ENCODE peak calls at places on chromosomes 16 and 17, in seven cellular contexts. S, J, C, K, L, X and Q are unnamed samples.

GRCh38 chr16:12551946-12552345 is 251.7 kb downstream of the CPPED1 start:
- DNase-seq in X (no peak), L (no peak), K (no peak), J (no peak), S (no peak), C (no peak), Q (no peak)

GRCh38 chr16:22267764-22268163 is 29.4 kb upstream of the POLR3E start:
- DNase-seq in J (no peak), C (no peak), L (peak; percentile 32), X (no peak), S (no peak), K (no peak), Q (no peak)

GRCh38 chr16:69186642-69187386 is at the start of gene SNTB2:
- DNase-seq in K (peak; percentile 95), C (peak; percentile 92), X (peak; percentile 79), J (peak; percentile 80), L (peak; percentile 97), S (peak; percentile 93), Q (no peak)

GRCh38 chr17:42221886-42222745 is 27.8 kb upstream of the GHDC start:
- DNase-seq in J (peak; percentile 51), S (peak; percentile 56), L (no peak), C (peak; percentile 61), K (peak; percentile 61), X (peak; percentile 35), Q (no peak)

GRCh38 chr16:84292032-84292431 is 2.6 kb upstream of the WFDC1 start:
- DNase-seq in C (no peak), L (no peak), X (no peak), J (no peak), S (peak; percentile 57), K (no peak), Q (no peak)

GRCh38 chr17:58822148-58823050 is 66.7 kb downstream of the PPM1E start:
- DNase-seq in L (no peak), K (no peak), C (no peak), X (no peak), S (peak; percentile 58), J (no peak), Q (no peak)

GRCh38 chr17:80716986-80717385 is 172.3 kb downstream of the RPTOR start:
- DNase-seq in J (no peak), X (no peak), C (no peak), K (no peak), L (no peak), S (no peak), Q (no peak)

GRCh38 chr16:8962393-8963009 is 1.2 kb downstream of the USP7 start:
- DNase-seq in L (peak; percentile 82), C (no peak), K (no peak), X (no peak), S (peak; percentile 31), J (peak; percentile 38), Q (no peak)

GRCh38 chr17:17109231-17109630 is 67.0 kb downstream of the MPRIP start:
- DNase-seq in J (no peak), S (peak; percentile 15), C (no peak), L (no peak), K (no peak), X (no peak), Q (no peak)

GRCh38 chr16:74107795-74108610 is 188.6 kb upstream of the PSMD7 start:
- DNase-seq in L (no peak), X (no peak), S (peak; percentile 73), K (peak; percentile 80), J (no peak), C (no peak), Q (no peak)

GRCh38 chr17:7932949-7933348 is 943 bp downstream of the CNTROB start:
- DNase-seq in K (peak; percentile 26), L (no peak), X (peak; percentile 80), S (peak; percentile 53), J (no peak), C (peak; percentile 65), Q (no peak)

GRCh38 chr17:71975998-71976649 is 144.7 kb upstream of the SOX9 start:
- DNase-seq in J (no peak), L (peak; percentile 86), X (peak; percentile 97), S (peak; percentile 99), K (peak; percentile 14), C (peak; percentile 96), Q (peak; percentile 96)

GRCh38 chr17:43905985-43906852 is 1.1 kb downstream of the MPP2 start:
- DNase-seq in S (no peak), X (no peak), C (peak; percentile 47), J (no peak), L (peak; percentile 84), K (peak; percentile 86), Q (no peak)

GRCh38 chr16:27729516-27730304 is 179.8 kb downstream of the KATNIP start:
- DNase-seq in J (no peak), S (no peak), K (no peak), C (peak; percentile 24), L (peak; percentile 46), X (no peak), Q (no peak)

GRCh38 chr17:80125656-80126448 is 21.1 kb downstream of the EIF4A3 start:
- DNase-seq in X (peak; percentile 19), J (no peak), L (no peak), C (peak; percentile 67), K (no peak), S (no peak), Q (peak; percentile 37)

GRCh38 chr16:21708533-21709115 is 44.9 kb downstream of the OTOA start:
- DNase-seq in K (peak; percentile 82), C (peak; percentile 70), X (peak; percentile 45), L (no peak), J (peak; percentile 79), S (peak; percentile 76), Q (peak; percentile 31)

GRCh38 chr17:76561799-76562268 is 22.0 kb downstream of the PRCD start:
- DNase-seq in K (no peak), J (no peak), L (no peak), S (peak; percentile 48), C (peak; percentile 23), X (peak; percentile 75), Q (no peak)

GRCh38 chr17:66369830-66370229 is 67.4 kb downstream of the PRKCA start:
- DNase-seq in K (no peak), L (no peak), X (no peak), J (no peak), S (no peak), C (no peak), Q (no peak)

GRCh38 chr17:70073799-70074198 is 1.2 kb upstream of the KCNJ16 start:
- DNase-seq in S (no peak), C (no peak), X (no peak), J (no peak), L (no peak), K (no peak), Q (no peak)
- TF ChIP-seq CTCF in S (no peak), C (no peak), X (no peak), J (no peak), L (no peak), K (no peak), Q (no peak)

DNA sequence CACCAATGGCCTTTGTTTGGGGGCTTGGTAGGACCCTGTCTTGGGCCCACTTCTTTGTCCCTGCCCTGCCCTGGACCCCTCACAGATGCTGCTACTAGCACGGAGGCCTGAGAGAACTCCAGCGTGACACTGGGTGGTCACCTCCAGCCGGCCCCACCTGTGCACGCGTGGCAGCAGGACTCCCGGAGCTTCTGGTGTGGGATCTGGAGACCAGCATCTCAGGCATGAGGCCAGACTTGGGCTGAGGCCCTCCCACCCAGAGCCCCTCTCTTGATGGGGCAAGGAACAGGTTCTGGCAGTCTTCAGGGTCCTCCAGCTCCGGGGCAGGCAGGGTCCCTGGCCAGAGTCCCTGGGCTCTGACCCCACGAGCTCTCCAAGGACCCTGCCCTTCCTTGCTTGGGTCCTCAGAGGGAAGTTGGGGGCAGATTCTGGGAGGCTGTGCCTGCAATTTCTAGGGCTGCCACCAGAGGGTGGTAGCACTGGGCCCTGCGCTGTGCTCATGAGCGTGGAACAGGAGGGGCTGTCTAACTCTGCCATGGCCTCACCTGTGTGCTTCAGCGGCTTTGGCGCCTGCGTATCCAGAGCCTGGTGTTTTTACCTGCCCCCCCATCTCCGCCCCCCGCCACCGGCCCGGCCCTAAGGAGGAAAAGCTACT is 3.1 kb upstream of the BAIAP3 start:
- DNase-seq in J (no peak), L (no peak), X (no peak), S (no peak), K (peak; percentile 82), C (no peak), Q (no peak)
- TF ChIP-seq CTCF in J (peak; percentile 24), L (no peak), X (peak; percentile 79), S (peak; percentile 37), K (peak; percentile 88), C (peak; percentile 63), Q (peak; percentile 31)

GRCh38 chr16:4263504-4264436 is 9.1 kb downstream of the TFAP4 start:
- DNase-seq in S (no peak), J (no peak), X (peak; percentile 77), L (peak; percentile 96), K (peak; percentile 86), C (peak; percentile 78), Q (peak; percentile 97)
- TF ChIP-seq CTCF in S (no peak), J (no peak), X (no peak), L (no peak), K (no peak), C (no peak), Q (peak; percentile 10)

GRCh38 chr16:87550510-87550961 is 51.8 kb upstream of the JPH3 start:
- DNase-seq in J (peak; percentile 57), S (peak; percentile 42), K (peak; percentile 79), X (no peak), C (no peak), L (no peak), Q (no peak)
- TF ChIP-seq CTCF in J (peak; percentile 97), S (peak; percentile 98), K (peak; percentile 98), X (peak; percentile 97), C (peak; percentile 96), L (peak; percentile 73), Q (peak; percentile 91)

GRCh38 chr16:47204736-47205499 is 61.2 kb upstream of the NETO2 start:
- DNase-seq in L (no peak), X (no peak), K (no peak), J (no peak), S (no peak), C (no peak), Q (no peak)
- TF ChIP-seq CTCF in L (no peak), X (no peak), K (no peak), J (no peak), S (no peak), C (peak; percentile 20), Q (no peak)

DNA sequence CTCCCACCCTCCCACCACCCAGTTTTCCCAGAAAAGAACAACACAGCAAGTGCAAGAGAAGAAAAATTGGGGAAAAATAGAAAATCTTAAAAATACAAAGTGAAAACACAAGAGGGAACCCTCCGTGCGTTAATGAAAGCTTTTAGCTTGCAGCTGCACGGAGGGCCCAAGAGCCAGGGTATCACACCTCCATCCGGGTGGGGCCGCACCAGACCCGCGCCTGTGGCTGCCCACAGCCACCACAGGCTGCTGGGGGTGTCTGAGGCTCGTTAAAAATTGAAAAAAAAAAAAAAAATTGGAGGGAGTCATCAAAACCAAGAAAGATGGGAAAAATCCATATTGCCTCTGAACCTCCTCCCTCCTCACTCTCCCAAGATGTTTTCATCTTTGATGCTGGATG is 18.6 kb downstream of the ENGASE start:
- DNase-seq in L (no peak), K (no peak), X (no peak), J (no peak), S (no peak), C (no peak), Q (no peak)
- TF ChIP-seq CTCF in L (no peak), K (no peak), X (no peak), J (no peak), S (no peak), C (no peak), Q (no peak)